ENCODE peak calls at places on chromosome 13, in nine cellular contexts. One of them, this sample, is unnamed.

GRCh38 chr13:75514080-75515040 is 23.3 kb downstream of the COMMD6 start:
- DNase-seq in GM23248: peak; percentile 53
- DNase-seq in neural crest cell: no peak
- DNase-seq in stimulated activated CD4-positive, alpha-beta T cell treated with anti-CD3 and anti-CD28 coated beads, TNF-alpha, amount 100 ng/mL, for 48 hours: no peak
- DNase-seq in EH: peak; percentile 69
- DNase-seq in GM18507: no peak
- DNase-seq in NCI-H345: no peak
- DNase-seq in lung microvascular endothelial cell: no peak
- DNase-seq in KBM-7: peak; percentile 28
- DNase-seq in this sample: no peak

GRCh38 chr13:106373989-106374572 is 161.4 kb downstream of the EFNB2 start:
- DNase-seq in GM18507: no peak
- DNase-seq in GM23248: peak; percentile 41
- DNase-seq in EH: peak; percentile 74
- DNase-seq in stimulated activated CD4-positive, alpha-beta T cell treated with anti-CD3 and anti-CD28 coated beads, TNF-alpha, amount 100 ng/mL, for 48 hours: no peak
- DNase-seq in NCI-H345: no peak
- DNase-seq in KBM-7: peak; percentile 11
- DNase-seq in lung microvascular endothelial cell: peak; percentile 58
- DNase-seq in neural crest cell: no peak
- DNase-seq in this sample: no peak

GRCh38 chr13:23007430-23007829 is 173.3 kb upstream of the SGCG start:
- DNase-seq in KBM-7: no peak
- DNase-seq in GM23248: no peak
- DNase-seq in NCI-H345: no peak
- DNase-seq in stimulated activated CD4-positive, alpha-beta T cell treated with anti-CD3 and anti-CD28 coated beads, TNF-alpha, amount 100 ng/mL, for 48 hours: no peak
- DNase-seq in lung microvascular endothelial cell: no peak
- DNase-seq in neural crest cell: no peak
- DNase-seq in GM18507: no peak
- DNase-seq in EH: no peak
- DNase-seq in this sample: no peak

GRCh38 chr13:101706651-101707050 is 254.2 kb downstream of the ITGBL1 start:
- DNase-seq in KBM-7: peak; percentile 39
- DNase-seq in lung microvascular endothelial cell: peak; percentile 92
- DNase-seq in neural crest cell: no peak
- DNase-seq in GM18507: no peak
- DNase-seq in GM23248: peak; percentile 98
- DNase-seq in stimulated activated CD4-positive, alpha-beta T cell treated with anti-CD3 and anti-CD28 coated beads, TNF-alpha, amount 100 ng/mL, for 48 hours: no peak
- DNase-seq in EH: peak; percentile 90
- DNase-seq in NCI-H345: no peak
- DNase-seq in this sample: no peak

GRCh38 chr13:89627991-89628390 is 1719.5 kb upstream of the MIR17HG start:
- DNase-seq in GM23248: no peak
- DNase-seq in stimulated activated CD4-positive, alpha-beta T cell treated with anti-CD3 and anti-CD28 coated beads, TNF-alpha, amount 100 ng/mL, for 48 hours: no peak
- DNase-seq in KBM-7: no peak
- DNase-seq in GM18507: no peak
- DNase-seq in NCI-H345: no peak
- DNase-seq in EH: no peak
- DNase-seq in lung microvascular endothelial cell: no peak
- DNase-seq in neural crest cell: no peak
- DNase-seq in this sample: no peak

GRCh38 chr13:73288596-73288995 is 229.8 kb downstream of the KLF5 start:
- DNase-seq in NCI-H345: no peak
- DNase-seq in lung microvascular endothelial cell: no peak
- DNase-seq in KBM-7: no peak
- DNase-seq in EH: no peak
- DNase-seq in neural crest cell: no peak
- DNase-seq in GM23248: no peak
- DNase-seq in stimulated activated CD4-positive, alpha-beta T cell treated with anti-CD3 and anti-CD28 coated beads, TNF-alpha, amount 100 ng/mL, for 48 hours: no peak
- DNase-seq in GM18507: no peak
- DNase-seq in this sample: no peak

GRCh38 chr13:20446405-20446804 is 79.3 kb downstream of the CRYL1 start:
- DNase-seq in stimulated activated CD4-positive, alpha-beta T cell treated with anti-CD3 and anti-CD28 coated beads, TNF-alpha, amount 100 ng/mL, for 48 hours: no peak
- DNase-seq in lung microvascular endothelial cell: no peak
- DNase-seq in NCI-H345: no peak
- DNase-seq in GM23248: no peak
- DNase-seq in neural crest cell: no peak
- DNase-seq in GM18507: no peak
- DNase-seq in EH: no peak
- DNase-seq in KBM-7: no peak
- DNase-seq in this sample: no peak

GRCh38 chr13:113020323-113021080 is 51.5 kb downstream of the MCF2L start:
- DNase-seq in GM18507: no peak
- DNase-seq in lung microvascular endothelial cell: no peak
- DNase-seq in GM23248: no peak
- DNase-seq in neural crest cell: no peak
- DNase-seq in EH: no peak
- DNase-seq in NCI-H345: no peak
- DNase-seq in KBM-7: peak; percentile 45
- DNase-seq in stimulated activated CD4-positive, alpha-beta T cell treated with anti-CD3 and anti-CD28 coated beads, TNF-alpha, amount 100 ng/mL, for 48 hours: no peak
- DNase-seq in this sample: no peak

GRCh38 chr13:27359203-27359821 is 65.1 kb upstream of the GTF3A start:
- DNase-seq in NCI-H345: peak; percentile 51
- DNase-seq in stimulated activated CD4-positive, alpha-beta T cell treated with anti-CD3 and anti-CD28 coated beads, TNF-alpha, amount 100 ng/mL, for 48 hours: no peak
- DNase-seq in neural crest cell: peak; percentile 63
- DNase-seq in GM23248: peak; percentile 83
- DNase-seq in lung microvascular endothelial cell: peak; percentile 79
- DNase-seq in GM18507: no peak
- DNase-seq in EH: peak; percentile 71
- DNase-seq in KBM-7: peak; percentile 80
- DNase-seq in this sample: peak; percentile 90

GRCh38 chr13:30978981-30979956 is 46.8 kb downstream of the TEX26 start:
- DNase-seq in neural crest cell: peak; percentile 48
- DNase-seq in NCI-H345: peak; percentile 22
- DNase-seq in GM23248: peak; percentile 26
- DNase-seq in lung microvascular endothelial cell: peak; percentile 53
- DNase-seq in EH: no peak
- DNase-seq in stimulated activated CD4-positive, alpha-beta T cell treated with anti-CD3 and anti-CD28 coated beads, TNF-alpha, amount 100 ng/mL, for 48 hours: peak; percentile 28
- DNase-seq in KBM-7: peak; percentile 42
- DNase-seq in GM18507: no peak
- DNase-seq in this sample: no peak

GRCh38 chr13:66689628-66690027 is 540.5 kb downstream of the PCDH9 start:
- DNase-seq in stimulated activated CD4-positive, alpha-beta T cell treated with anti-CD3 and anti-CD28 coated beads, TNF-alpha, amount 100 ng/mL, for 48 hours: no peak
- DNase-seq in neural crest cell: no peak
- DNase-seq in EH: no peak
- DNase-seq in lung microvascular endothelial cell: peak; percentile 22
- DNase-seq in GM23248: no peak
- DNase-seq in NCI-H345: peak; percentile 23
- DNase-seq in GM18507: no peak
- DNase-seq in KBM-7: no peak
- DNase-seq in this sample: no peak

GRCh38 chr13:26759907-26760834 is at the start of gene GPR12:
- DNase-seq in stimulated activated CD4-positive, alpha-beta T cell treated with anti-CD3 and anti-CD28 coated beads, TNF-alpha, amount 100 ng/mL, for 48 hours: no peak
- DNase-seq in EH: no peak
- DNase-seq in neural crest cell: peak; percentile 4
- DNase-seq in GM18507: no peak
- DNase-seq in lung microvascular endothelial cell: no peak
- DNase-seq in NCI-H345: peak; percentile 25
- DNase-seq in KBM-7: peak; percentile 51
- DNase-seq in GM23248: peak; percentile 36
- DNase-seq in this sample: no peak

GRCh38 chr13:44331912-44332840 is 41.4 kb upstream of the SERP2 start:
- DNase-seq in EH: peak; percentile 90
- DNase-seq in neural crest cell: no peak
- DNase-seq in NCI-H345: peak; percentile 68
- DNase-seq in GM23248: peak; percentile 72
- DNase-seq in stimulated activated CD4-positive, alpha-beta T cell treated with anti-CD3 and anti-CD28 coated beads, TNF-alpha, amount 100 ng/mL, for 48 hours: no peak
- DNase-seq in KBM-7: peak; percentile 72
- DNase-seq in lung microvascular endothelial cell: peak; percentile 14
- DNase-seq in GM18507: no peak
- DNase-seq in this sample: no peak

GRCh38 chr13:96090240-96091101 is 564 bp downstream of the HS6ST3 start:
- DNase-seq in KBM-7: peak; percentile 9
- DNase-seq in GM23248: peak; percentile 48
- DNase-seq in neural crest cell: peak; percentile 14
- DNase-seq in GM18507: no peak
- DNase-seq in EH: peak; percentile 13
- DNase-seq in stimulated activated CD4-positive, alpha-beta T cell treated with anti-CD3 and anti-CD28 coated beads, TNF-alpha, amount 100 ng/mL, for 48 hours: no peak
- DNase-seq in NCI-H345: peak; percentile 45
- DNase-seq in lung microvascular endothelial cell: peak; percentile 24
- DNase-seq in this sample: peak; percentile 83

GRCh38 chr13:49248433-49249002 is 793 bp downstream of the CDADC1 start:
- DNase-seq in EH: peak; percentile 44
- DNase-seq in neural crest cell: no peak
- DNase-seq in KBM-7: no peak
- DNase-seq in stimulated activated CD4-positive, alpha-beta T cell treated with anti-CD3 and anti-CD28 coated beads, TNF-alpha, amount 100 ng/mL, for 48 hours: no peak
- DNase-seq in NCI-H345: peak; percentile 1
- DNase-seq in GM23248: peak; percentile 52
- DNase-seq in GM18507: no peak
- DNase-seq in lung microvascular endothelial cell: peak; percentile 12
- DNase-seq in this sample: no peak

GRCh38 chr13:41467546-41467945 is 10.2 kb downstream of the RGCC start:
- DNase-seq in GM23248: no peak
- DNase-seq in KBM-7: no peak
- DNase-seq in lung microvascular endothelial cell: no peak
- DNase-seq in EH: no peak
- DNase-seq in GM18507: no peak
- DNase-seq in neural crest cell: no peak
- DNase-seq in stimulated activated CD4-positive, alpha-beta T cell treated with anti-CD3 and anti-CD28 coated beads, TNF-alpha, amount 100 ng/mL, for 48 hours: no peak
- DNase-seq in NCI-H345: no peak
- DNase-seq in this sample: no peak

GRCh38 chr13:97540696-97541095 is 106.7 kb downstream of the RAP2A start:
- DNase-seq in NCI-H345: no peak
- DNase-seq in stimulated activated CD4-positive, alpha-beta T cell treated with anti-CD3 and anti-CD28 coated beads, TNF-alpha, amount 100 ng/mL, for 48 hours: no peak
- DNase-seq in EH: no peak
- DNase-seq in GM23248: no peak
- DNase-seq in KBM-7: no peak
- DNase-seq in lung microvascular endothelial cell: no peak
- DNase-seq in neural crest cell: no peak
- DNase-seq in GM18507: no peak
- DNase-seq in this sample: no peak

GRCh38 chr13:111658150-111659100 is 338.0 kb downstream of the TEX29 start:
- DNase-seq in NCI-H345: peak; percentile 89
- DNase-seq in GM18507: no peak
- DNase-seq in stimulated activated CD4-positive, alpha-beta T cell treated with anti-CD3 and anti-CD28 coated beads, TNF-alpha, amount 100 ng/mL, for 48 hours: no peak
- DNase-seq in KBM-7: no peak
- DNase-seq in EH: no peak
- DNase-seq in neural crest cell: peak; percentile 47
- DNase-seq in GM23248: no peak
- DNase-seq in lung microvascular endothelial cell: no peak
- DNase-seq in this sample: peak; percentile 76

GRCh38 chr13:46896346-46897138 is at the start of gene HTR2A:
- DNase-seq in EH: peak; percentile 28
- DNase-seq in KBM-7: peak; percentile 43
- DNase-seq in lung microvascular endothelial cell: peak; percentile 15
- DNase-seq in NCI-H345: no peak
- DNase-seq in stimulated activated CD4-positive, alpha-beta T cell treated with anti-CD3 and anti-CD28 coated beads, TNF-alpha, amount 100 ng/mL, for 48 hours: no peak
- DNase-seq in neural crest cell: no peak
- DNase-seq in GM23248: peak; percentile 72
- DNase-seq in GM18507: no peak
- DNase-seq in this sample: no peak

GRCh38 chr13:91346848-91347211 is 657 bp upstream of the MIR17HG start:
- DNase-seq in stimulated activated CD4-positive, alpha-beta T cell treated with anti-CD3 and anti-CD28 coated beads, TNF-alpha, amount 100 ng/mL, for 48 hours: no peak
- DNase-seq in neural crest cell: no peak
- DNase-seq in GM23248: peak; percentile 30
- DNase-seq in KBM-7: peak; percentile 79
- DNase-seq in EH: no peak
- DNase-seq in GM18507: no peak
- DNase-seq in lung microvascular endothelial cell: peak; percentile 15
- DNase-seq in NCI-H345: peak; percentile 66
- DNase-seq in this sample: no peak

GRCh38 chr13:94537740-94538630 is 58.0 kb downstream of the TGDS start:
- DNase-seq in EH: no peak
- DNase-seq in NCI-H345: no peak
- DNase-seq in KBM-7: no peak
- DNase-seq in neural crest cell: no peak
- DNase-seq in stimulated activated CD4-positive, alpha-beta T cell treated with anti-CD3 and anti-CD28 coated beads, TNF-alpha, amount 100 ng/mL, for 48 hours: no peak
- DNase-seq in GM18507: no peak
- DNase-seq in lung microvascular endothelial cell: no peak
- DNase-seq in GM23248: no peak
- DNase-seq in this sample: no peak

This sample was measured in lower leg skin.